ENCODE peak calls at places on chromosome 21, in four cellular contexts. V is Caco-2, X is astrocyte of the spinal cord, J is IMR-90. C is an unnamed sample.

GRCh38 chr21:38486221-38486620 is 12.1 kb downstream of the ERG start:
- DNase-seq in X (peak), V (no peak), J (peak), C (no peak)

GRCh38 chr21:43723648-43724047 is 4.7 kb downstream of the PDXK start:
- DNase-seq in J (no peak), V (no peak), X (no peak), C (no peak)

GRCh38 chr21:16407403-16408279 is 677.9 kb downstream of the USP25 start:
- DNase-seq in X (peak), V (no peak), J (no peak), C (no peak)

GRCh38 chr21:30443226-30443625 is 3.2 kb downstream of the KRTAP15-1 start:
- DNase-seq in X (no peak), V (peak), J (no peak), C (no peak)

GRCh38 chr21:43731891-43732711 is 13.2 kb downstream of the PDXK start:
- DNase-seq in J (no peak), X (no peak), V (no peak), C (no peak)

GRCh38 chr21:26945916-26946315 is 21.0 kb downstream of the ADAMTS5 start:
- DNase-seq in X (peak), V (no peak), J (no peak), C (no peak)

GRCh38 chr21:35097525-35097924 is 48.4 kb upstream of the RUNX1 start:
- DNase-seq in J (no peak), X (no peak), V (no peak), C (no peak)

GRCh38 chr21:14452031-14452778 is 69.3 kb upstream of the HSPA13 start:
- DNase-seq in J (no peak), V (no peak), X (no peak), C (no peak)

GRCh38 chr21:40841524-40842196 is 5.3 kb downstream of the DSCAM start:
- DNase-seq in J (no peak), X (peak), V (peak), C (peak)

GRCh38 chr21:40563845-40564717 is 282.9 kb downstream of the DSCAM start:
- DNase-seq in J (no peak), V (no peak), X (no peak), C (no peak)

GRCh38 chr21:43719748-43720538 is 1.0 kb downstream of the PDXK start:
- DNase-seq in X (no peak), J (no peak), V (no peak), C (no peak)

GRCh38 chr21:16942703-16943102 is 570.1 kb upstream of the CXADR start:
- DNase-seq in J (peak), V (peak), X (peak), C (no peak)

GRCh38 chr21:38266732-38267131 is 9.9 kb downstream of the KCNJ15 start:
- DNase-seq in V (no peak), J (peak), X (peak), C (no peak)

GRCh38 chr21:21039624-21040023 is 41.4 kb downstream of the NCAM2 start:
- DNase-seq in J (no peak), V (no peak), X (no peak), C (no peak)

GRCh38 chr21:15754640-15755039 is 24.9 kb downstream of the USP25 start:
- DNase-seq in V (no peak), X (peak), J (peak), C (no peak)

GRCh38 chr21:30979054-30979453 is 59.2 kb downstream of the KRTAP19-8 start:
- DNase-seq in X (no peak), V (no peak), J (no peak), C (no peak)

GRCh38 chr21:46452719-46453118 is 6.0 kb upstream of the DIP2A start:
- DNase-seq in V (no peak), X (no peak), J (no peak), C (no peak)

GRCh38 chr21:32048353-32048752 is 175.5 kb downstream of the HUNK start:
- DNase-seq in X (no peak), J (no peak), V (no peak), C (no peak)

GRCh38 chr21:32046191-32046590 is 173.4 kb downstream of the HUNK start:
- DNase-seq in V (no peak), X (peak), J (no peak), C (no peak)

GRCh38 chr21:32044205-32044874 is 171.5 kb downstream of the HUNK start:
- DNase-seq in V (no peak), X (no peak), J (no peak), C (no peak)

GRCh38 chr21:32043458-32043857 is 170.6 kb downstream of the HUNK start:
- DNase-seq in X (no peak), V (no peak), J (no peak), C (no peak)
- TF ChIP-seq CTCF in X (no peak), V (no peak), J (no peak), C (no peak)

GRCh38 chr21:37076087-37076486 is 3.0 kb downstream of the TTC3 start:
- DNase-seq in X (no peak), J (no peak), V (no peak), C (no peak)

GRCh38 chr21:37082375-37082774 is 9.3 kb downstream of the TTC3 start:
- DNase-seq in V (no peak), X (no peak), J (no peak), C (no peak)

GRCh38 chr21:37082856-37083611 is 10.0 kb downstream of the TTC3 start:
- DNase-seq in V (no peak), J (no peak), X (no peak), C (no peak)

GRCh38 chr21:37077403-37077802 is 4.3 kb downstream of the TTC3 start:
- DNase-seq in X (no peak), J (no peak), V (no peak), C (no peak)

DNA sequence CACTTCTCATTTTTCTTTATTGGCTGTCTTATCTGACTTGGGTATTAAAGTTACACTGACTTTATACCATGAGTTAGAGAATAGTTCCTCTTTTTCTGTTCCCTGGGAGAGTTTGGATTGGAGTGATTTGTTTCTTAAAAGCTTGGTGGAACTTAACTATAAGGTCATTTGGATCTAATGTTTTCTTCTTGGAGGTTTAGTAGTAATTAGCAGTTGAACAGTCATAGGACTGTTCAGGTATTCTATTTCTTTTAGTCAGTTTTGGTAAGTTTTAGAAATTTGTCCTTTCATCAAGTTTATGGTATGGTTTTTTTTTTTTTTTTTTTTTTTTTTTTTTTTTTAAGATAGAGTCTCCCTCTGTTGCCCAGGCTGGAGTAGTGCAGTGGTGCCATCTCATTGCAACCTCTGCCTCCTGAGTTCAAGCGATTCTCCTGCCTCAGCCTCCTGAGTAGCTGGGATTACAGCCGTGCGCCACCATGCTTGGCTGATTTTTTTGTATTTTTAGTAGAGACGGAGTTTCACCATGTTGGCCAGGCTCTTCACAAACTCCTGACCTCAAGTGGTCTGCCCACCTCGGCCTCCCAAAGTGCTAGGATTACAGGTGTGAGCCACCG is 6.3 kb downstream of the TTC3 start:
- DNase-seq in V (no peak), X (no peak), J (no peak), C (no peak)
- TF ChIP-seq CTCF in V (peak), X (peak), J (no peak), C (peak)

GRCh38 chr21:29298348-29299045 is at the start of gene BACH1:
- DNase-seq in V (peak), J (peak), X (peak), C (peak)
- TF ChIP-seq CTCF in V (peak), J (peak), X (peak), C (peak)

GRCh38 chr21:36693144-36694040 is 5.5 kb upstream of the SIM2 start:
- DNase-seq in X (peak), J (no peak), V (no peak), C (no peak)
- TF ChIP-seq CTCF in X (peak), J (peak), V (no peak), C (no peak)

DNA sequence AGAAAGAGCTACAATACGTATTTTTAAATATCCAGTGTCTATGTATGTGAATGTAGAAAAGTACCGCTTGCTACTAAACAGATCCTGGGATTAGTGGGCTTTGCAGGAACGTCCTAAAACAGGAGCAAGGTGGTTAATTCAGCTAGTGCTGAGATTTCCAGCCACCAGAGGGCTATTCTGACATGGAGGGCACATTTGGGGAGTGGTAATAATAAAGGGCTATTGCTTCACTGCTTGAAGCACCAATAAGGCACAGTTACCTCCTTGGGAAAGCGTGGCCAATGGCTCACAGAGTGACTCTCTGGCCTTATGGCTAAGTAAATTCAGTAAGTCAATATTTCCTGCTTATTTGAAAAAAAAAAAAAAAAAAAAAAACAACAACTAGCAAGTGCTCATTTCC is 152.4 kb downstream of the GABPA start:
- DNase-seq in V (peak), X (no peak), J (no peak), C (no peak)
- TF ChIP-seq CTCF in V (no peak), X (peak), J (peak), C (no peak)

GRCh38 chr21:33302055-33302454 is 22.7 kb upstream of the IFNAR1 start:
- DNase-seq in V (no peak), J (no peak), X (no peak), C (no peak)

GRCh38 chr21:33300701-33301631 is 23.8 kb upstream of the IFNAR1 start:
- DNase-seq in J (no peak), V (no peak), X (no peak), C (no peak)

GRCh38 chr21:33301632-33302002 is 23.2 kb upstream of the IFNAR1 start:
- DNase-seq in V (no peak), X (no peak), J (no peak), C (no peak)

GRCh38 chr21:33305344-33305671 is 19.5 kb upstream of the IFNAR1 start:
- DNase-seq in J (no peak), V (no peak), X (no peak), C (no peak)

DNA sequence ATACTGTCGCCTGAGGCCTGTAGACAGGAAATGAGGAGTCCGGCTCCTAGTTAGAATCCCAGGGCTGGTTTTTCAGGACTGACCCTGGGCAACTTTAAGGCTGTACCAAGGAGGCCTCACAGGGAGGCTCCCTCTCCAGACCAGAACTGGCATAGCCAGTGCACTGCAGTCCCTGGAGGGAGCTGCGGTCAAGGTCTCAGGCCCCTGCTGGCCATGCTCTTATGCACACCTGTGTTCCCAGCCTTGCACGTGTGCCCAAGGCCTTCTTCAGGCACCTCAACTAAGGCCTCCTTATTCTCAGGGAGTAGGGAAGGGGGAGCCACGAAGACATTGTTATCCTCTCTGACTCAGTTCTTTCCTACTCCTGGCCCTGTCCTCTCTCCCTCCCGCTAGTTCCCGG is 22.0 kb upstream of the IFNAR1 start:
- DNase-seq in X (no peak), V (peak), J (no peak), C (no peak)
- TF ChIP-seq CTCF in X (no peak), V (no peak), J (no peak), C (no peak)

GRCh38 chr21:19986396-19986795 is 1011.8 kb upstream of the NCAM2 start:
- DNase-seq in J (no peak), V (no peak), X (no peak), C (no peak)

GRCh38 chr21:19987671-19988070 is 1010.5 kb upstream of the NCAM2 start:
- DNase-seq in J (no peak), X (no peak), V (no peak), C (no peak)

GRCh38 chr21:19981938-19982337 is 1016.3 kb upstream of the NCAM2 start:
- DNase-seq in J (no peak), V (peak), X (no peak), C (no peak)
- TF ChIP-seq CTCF in J (no peak), V (no peak), X (no peak), C (no peak)

DNA sequence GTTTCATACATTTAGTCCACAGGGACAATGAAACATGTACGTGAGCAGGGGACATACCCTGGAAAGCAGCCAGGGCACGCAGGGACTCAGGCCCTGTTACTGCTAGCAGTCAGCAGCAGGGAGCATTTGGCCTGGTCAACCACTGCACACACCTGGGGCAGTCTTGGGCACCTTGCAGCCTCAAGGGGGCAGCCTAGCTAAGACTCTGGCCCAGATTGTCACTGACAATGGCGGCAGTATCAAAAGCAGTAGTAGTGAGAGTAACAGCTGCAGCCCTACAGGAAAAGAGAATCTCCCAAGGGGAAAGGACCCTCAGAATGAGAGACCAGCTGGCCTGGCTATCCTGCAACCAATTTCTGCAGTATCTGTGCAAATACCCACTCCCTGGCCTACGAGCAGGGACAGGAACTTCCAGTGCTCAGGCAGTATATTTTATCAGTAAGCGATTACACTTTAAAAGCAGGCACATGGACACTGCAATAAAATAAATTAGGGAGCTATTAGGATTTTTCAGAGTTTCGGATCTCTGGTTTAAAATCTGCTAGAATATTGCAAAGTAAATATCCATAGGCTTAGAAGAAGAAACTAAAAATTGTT is 475.6 kb downstream of the LTN1 start:
- DNase-seq in V (peak), J (no peak), X (peak), C (peak)
- TF ChIP-seq CTCF in V (peak), J (peak), X (peak), C (peak)

DNA sequence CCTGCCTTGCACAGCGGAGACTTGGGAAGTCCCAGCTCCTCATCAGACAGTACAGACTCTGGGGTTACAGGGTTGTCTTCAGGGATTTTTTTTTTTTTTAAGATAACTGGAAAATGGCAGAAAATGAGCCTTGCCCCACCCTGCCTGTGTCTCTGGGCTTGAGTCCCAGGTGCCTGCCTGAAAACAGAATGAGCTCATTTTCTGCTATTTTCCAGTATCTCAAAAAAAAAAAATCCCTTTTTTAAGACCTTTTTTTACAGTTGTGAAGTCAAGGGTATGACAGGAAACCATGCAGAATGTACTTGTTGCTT is 10.1 kb downstream of the SLX9 start:
- DNase-seq in V (no peak), J (no peak), X (no peak), C (no peak)
- TF ChIP-seq CTCF in V (no peak), J (no peak), X (no peak), C (peak)

C was measured in PC-9.